ENCODE peak calls at places on chromosomes 6 and 20, in five cellular contexts. J, K, M, I and H are unnamed samples. For H3K4me1, the result is how much of the 10 kb centered on the place peaks cover.

GRCh38 chr6:160138839-160139419 is 17.3 kb downstream of the SLC22A1 start:
- DNase-seq in J (no peak), K (no peak), M (no peak), I (no peak), H (no peak)

GRCh38 chr20:57476641-57477461 is 48.1 kb downstream of the CTCFL start:
- DNase-seq in J (no peak), K (no peak), M (no peak), I (no peak), H (no peak)

GRCh38 chr6:112225691-112226090 is 28.7 kb downstream of the LAMA4 start:
- DNase-seq in J (no peak), K (no peak), M (no peak), I (no peak), H (no peak)

GRCh38 chr20:62602550-62602949 is 39.8 kb upstream of the SLCO4A1 start:
- DNase-seq in J (no peak), K (no peak), M (no peak), I (no peak), H (no peak)

GRCh38 chr20:48352042-48352441 is 475.8 kb downstream of the PREX1 start:
- DNase-seq in J (no peak), K (no peak), M (no peak), I (no peak), H (no peak)

GRCh38 chr6:90464507-90464906 is 122.4 kb downstream of the MAP3K7 start:
- DNase-seq in J (no peak), K (no peak), M (no peak), I (peak), H (no peak)

GRCh38 chr6:28589234-28589951 is 63.7 kb downstream of the GPX5 start:
- DNase-seq in J (peak), K (peak), M (peak), I (no peak), H (peak)

GRCh38 chr6:169859978-169860703 is 108.7 kb downstream of the ERMARD start:
- DNase-seq in J (no peak), K (no peak), M (no peak), I (no peak), H (peak)

GRCh38 chr6:33622456-33623431 is 1.6 kb downstream of the ITPR3 start:
- DNase-seq in J (no peak), K (peak), M (no peak), I (peak), H (no peak)

GRCh38 chr6:47196113-47196512 is 113.6 kb downstream of the TNFRSF21 start:
- DNase-seq in J (no peak), K (no peak), M (no peak), I (no peak), H (no peak)

GRCh38 chr6:155107432-155108069 is 112.4 kb downstream of the TIAM2 start:
- DNase-seq in J (no peak), K (no peak), M (no peak), I (no peak), H (no peak)

GRCh38 chr6:89339565-89339964 is 13.0 kb downstream of the UBE2J1 start:
- DNase-seq in J (no peak), K (no peak), M (no peak), I (peak), H (no peak)

GRCh38 chr6:106509420-106510089 is 119.7 kb downstream of the RTN4IP1 start:
- DNase-seq in J (peak), K (no peak), M (no peak), I (no peak), H (peak)

GRCh38 chr6:147245693-147246092 is 41.5 kb downstream of the STXBP5 start:
- DNase-seq in J (no peak), K (no peak), M (no peak), I (no peak), H (no peak)

GRCh38 chr6:37253608-37254007 is 4.0 kb upstream of the TBC1D22B start:
- DNase-seq in J (no peak), K (no peak), M (no peak), I (no peak), H (no peak)

DNA sequence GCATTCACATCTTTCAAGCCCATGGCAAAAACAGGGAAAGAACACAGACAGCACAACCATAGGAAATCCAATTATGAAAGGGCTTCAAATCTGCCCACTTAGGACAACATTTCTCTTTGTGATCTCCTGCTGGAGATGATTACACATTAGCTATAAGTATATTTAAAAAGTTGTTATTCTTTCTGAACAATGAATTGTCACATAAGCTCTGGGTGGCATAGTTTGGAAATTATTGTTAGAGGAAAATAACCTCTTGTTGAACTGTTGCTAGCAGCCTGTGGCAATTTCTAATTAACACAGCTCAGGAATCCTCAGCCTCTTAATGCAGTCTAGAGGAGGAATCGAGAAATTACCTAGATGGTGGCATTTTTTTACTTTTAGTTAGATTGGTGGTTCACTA is 54.9 kb downstream of the BCAS1 start:
- DNase-seq in J (no peak), K (no peak), M (no peak), I (no peak), H (peak)
- TF ChIP-seq SIN3A in J (no peak), K (no peak), M (no peak), I (no peak), H (no peak)

GRCh38 chr6:42166444-42167141 is 6.6 kb upstream of the GUCA1A start:
- DNase-seq in J (peak), K (peak), M (peak), I (peak), H (peak)
- TF ChIP-seq USF2 in J (no peak), K (no peak), M (no peak), I (no peak), H (no peak)

DNA sequence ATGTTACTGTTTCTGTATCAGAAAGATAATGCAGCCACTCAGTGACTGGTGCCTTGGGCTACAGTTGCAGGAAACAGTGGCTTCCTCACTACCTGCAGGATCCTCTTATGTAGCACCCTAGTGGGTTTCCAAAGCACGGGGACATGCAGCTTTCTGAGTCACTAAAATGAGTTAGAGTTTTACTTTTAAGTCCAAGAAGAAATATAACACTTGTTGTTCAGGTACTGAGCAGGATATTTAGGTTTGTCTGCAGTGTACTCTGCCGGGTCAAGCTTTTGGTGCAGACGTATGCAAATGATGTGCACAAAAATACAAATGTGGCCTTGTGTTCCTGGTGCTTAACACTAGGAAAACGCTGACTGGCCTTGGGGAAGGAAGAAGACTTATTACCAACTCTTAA is 22.0 kb downstream of the ACSS1 start:
- DNase-seq in J (no peak), K (no peak), M (no peak), I (no peak), H (no peak)
- H3K4me1 ChIP-seq in J (half or more), K (under half), M (under half), I (under half), H (under half)

GRCh38 chr20:17557675-17558006 is 12.2 kb upstream of the DSTN start:
- DNase-seq in J (peak), K (no peak), M (no peak), I (peak), H (no peak)
- TF ChIP-seq SIN3A in J (no peak), K (no peak), M (no peak), I (no peak), H (no peak)

GRCh38 chr6:97187951-97188350 is 95.1 kb downstream of the MMS22L start:
- DNase-seq in J (no peak), K (no peak), M (no peak), I (no peak), H (no peak)
- TF ChIP-seq USF2 in J (no peak), K (no peak), M (no peak), I (no peak), H (no peak)

GRCh38 chr20:4973330-4974097 is 27.8 kb downstream of the SLC23A2 start:
- DNase-seq in J (peak), K (peak), M (no peak), I (no peak), H (no peak)

GRCh38 chr20:4972506-4973251 is 28.6 kb downstream of the SLC23A2 start:
- DNase-seq in J (no peak), K (no peak), M (no peak), I (no peak), H (no peak)

GRCh38 chr20:4967752-4968477 is 33.4 kb downstream of the SLC23A2 start:
- DNase-seq in J (peak), K (no peak), M (no peak), I (no peak), H (no peak)

GRCh38 chr20:4966826-4967751 is 34.2 kb downstream of the SLC23A2 start:
- DNase-seq in J (peak), K (no peak), M (no peak), I (no peak), H (peak)

DNA sequence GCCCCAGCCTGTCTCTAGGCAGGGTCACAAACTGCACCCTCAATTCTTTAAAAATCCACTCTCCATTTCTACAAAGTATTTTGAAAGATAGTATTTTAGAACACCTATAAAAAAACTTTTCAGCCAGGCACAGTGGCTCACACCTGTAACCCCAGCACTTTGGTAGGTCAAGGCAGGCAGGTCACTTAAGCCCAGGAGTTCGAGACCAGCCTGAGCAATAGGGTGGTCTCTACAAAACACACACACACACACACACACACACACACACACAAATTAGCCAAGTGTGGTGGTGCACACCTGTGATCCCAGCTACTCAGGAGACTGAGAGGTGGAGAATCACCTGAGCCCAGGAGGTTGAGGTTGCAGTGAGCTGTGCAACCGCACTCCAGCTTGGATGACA is 30.2 kb downstream of the SLC23A2 start:
- DNase-seq in J (no peak), K (no peak), M (no peak), I (no peak), H (no peak)
- H3K4me1 ChIP-seq in J (half or more), K (under half), M (under half), I (under half), H (under half)

GRCh38 chr6:4489538-4489937 is 286.7 kb upstream of the CDYL start:
- DNase-seq in J (no peak), K (no peak), M (no peak), I (no peak), H (no peak)

GRCh38 chr6:4487538-4487937 is 288.7 kb upstream of the CDYL start:
- DNase-seq in J (peak), K (no peak), M (no peak), I (no peak), H (no peak)

GRCh38 chr6:4496284-4496683 is 279.9 kb upstream of the CDYL start:
- DNase-seq in J (no peak), K (no peak), M (no peak), I (no peak), H (no peak)

GRCh38 chr6:4488389-4488788 is 287.8 kb upstream of the CDYL start:
- DNase-seq in J (no peak), K (no peak), M (no peak), I (no peak), H (no peak)

GRCh38 chr6:4491501-4492260 is 284.5 kb upstream of the CDYL start:
- DNase-seq in J (no peak), K (no peak), M (no peak), I (no peak), H (no peak)
- TF ChIP-seq SIN3A in J (no peak), K (no peak), M (no peak), I (no peak), H (no peak)

DNA sequence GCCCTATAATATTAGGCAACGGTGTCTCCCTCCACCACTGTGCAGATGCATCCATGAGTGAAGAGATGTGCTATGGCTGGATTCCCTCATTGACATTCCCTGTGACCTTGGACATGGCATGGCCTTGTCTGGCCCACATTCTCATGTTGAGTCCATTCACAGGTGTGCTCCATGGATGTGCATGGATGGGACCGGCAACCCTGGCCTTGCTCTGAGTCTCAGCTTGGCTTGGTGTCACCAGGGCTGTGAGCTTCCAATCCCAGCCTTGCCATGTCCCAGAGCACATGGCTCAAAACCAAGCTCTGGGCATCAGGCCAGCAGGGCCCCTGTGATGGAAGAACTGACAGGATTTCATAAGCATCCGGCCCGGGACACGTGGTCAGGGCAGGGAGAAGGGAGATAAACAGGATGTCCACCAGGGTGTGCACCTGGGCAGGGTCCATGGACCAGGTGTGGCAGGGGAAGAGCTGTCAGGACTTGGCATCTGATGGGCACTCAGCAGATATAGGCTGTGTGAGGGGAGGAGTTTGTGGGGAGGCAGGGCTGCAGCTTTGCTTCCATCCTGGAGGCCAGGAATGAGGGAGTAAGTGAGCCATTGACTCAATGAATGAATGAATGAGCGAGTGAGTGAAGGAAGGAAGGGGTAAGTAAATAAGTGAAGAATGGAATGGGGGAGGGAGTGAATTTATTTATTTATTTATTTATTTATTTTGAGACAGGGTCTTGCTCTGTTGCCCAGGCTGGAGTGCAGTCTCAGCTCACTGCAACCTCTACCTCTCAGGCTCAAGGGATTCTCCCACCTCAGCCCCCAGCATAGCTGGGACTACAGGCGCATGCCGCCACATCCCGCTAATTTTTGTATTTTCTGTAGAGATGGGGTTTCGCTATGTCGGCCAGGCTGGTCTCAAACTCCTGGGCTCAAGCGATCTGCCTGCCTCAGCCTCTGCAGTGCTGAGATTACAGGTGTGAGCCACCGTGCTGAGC is 15.7 kb downstream of the NRSN2 start:
- DNase-seq in J (peak), K (no peak), M (no peak), I (peak), H (peak)
- TF ChIP-seq USF2 in J (peak), K (no peak), M (no peak), I (peak), H (peak)

GRCh38 chr6:144602523-144603180 is 317.5 kb downstream of the UTRN start:
- DNase-seq in J (no peak), K (no peak), M (no peak), I (no peak), H (no peak)

GRCh38 chr6:144606041-144606440 is 320.9 kb downstream of the UTRN start:
- DNase-seq in J (no peak), K (no peak), M (no peak), I (no peak), H (no peak)

GRCh38 chr6:144612811-144613210 is 327.7 kb downstream of the UTRN start:
- DNase-seq in J (no peak), K (no peak), M (no peak), I (no peak), H (no peak)

GRCh38 chr6:144613859-144614258 is 328.7 kb downstream of the UTRN start:
- DNase-seq in J (no peak), K (no peak), M (no peak), I (no peak), H (no peak)

GRCh38 chr6:144607998-144608736 is 323.0 kb downstream of the UTRN start:
- DNase-seq in J (no peak), K (no peak), M (no peak), I (no peak), H (no peak)
- H3K4me1 ChIP-seq in J (under half), K (under half), M (under half), I (under half), H (under half)